ENCODE peak calls at places on chromosomes 4 and X, in seven cellular contexts. V is endothelial cell of umbilical vein, C is ovary, O is uterus, Y is A549, X is IMR-90, T is breast epithelium. R is an unnamed sample.

GRCh38 chr4:56654238-56654632 is 26.9 kb downstream of the HOPX start:
- DNase-seq in V (no peak), C (no peak), O (peak; percentile 53), Y (no peak), X (no peak), T (no peak), R (no peak)

GRCh38 chr4:74205559-74205958 is 47.6 kb downstream of the MTHFD2L start:
- DNase-seq in V (no peak), C (no peak), O (no peak), Y (no peak), X (no peak), T (no peak), R (no peak)

GRCh38 chr4:47510506-47511143 is 25.6 kb downstream of the ATP10D start:
- DNase-seq in V (peak; percentile 68), C (no peak), O (no peak), Y (no peak), X (peak; percentile 43), T (no peak), R (no peak)

GRCh38 chrX:123859409-123859827 is 435 bp upstream of the XIAP start:
- DNase-seq in V (no peak), C (peak; percentile 79), O (no peak), Y (no peak), X (no peak), T (no peak), R (no peak)

GRCh38 chrX:10467793-10468192 is 152.6 kb downstream of the MID1 start:
- DNase-seq in V (no peak), C (no peak), O (no peak), Y (no peak), X (peak; percentile 54), T (no peak), R (no peak)

GRCh38 chrX:20060961-20061868 is 55.5 kb downstream of the MAP7D2 start:
- DNase-seq in V (no peak), C (no peak), O (no peak), Y (no peak), X (no peak), T (no peak), R (no peak)

GRCh38 chrX:22366166-22366702 is 93.5 kb downstream of the CBLL2 start:
- DNase-seq in V (no peak), C (no peak), O (no peak), Y (no peak), X (peak; percentile 27), T (no peak), R (no peak)

GRCh38 chr4:26412381-26413372 is 77.6 kb downstream of the CCKAR start:
- DNase-seq in V (no peak), C (peak; percentile 64), O (peak; percentile 44), Y (no peak), X (no peak), T (no peak), R (no peak)

GRCh38 chrX:78123190-78123589 is 16.3 kb downstream of the TAF9B start:
- DNase-seq in V (no peak), C (no peak), O (no peak), Y (no peak), X (peak; percentile 63), T (no peak), R (no peak)

GRCh38 chr4:121143126-121143525 is 21.0 kb downstream of the TNIP3 start:
- DNase-seq in V (no peak), C (no peak), O (no peak), Y (no peak), X (peak; percentile 11), T (no peak), R (no peak)

GRCh38 chr4:139243448-139244365 is 36.3 kb downstream of the MGARP start:
- DNase-seq in V (peak; percentile 72), C (peak; percentile 33), O (no peak), Y (peak; percentile 32), X (peak; percentile 99), T (no peak), R (no peak)

GRCh38 chrX:36908801-36909403 is 99.3 kb upstream of the FAM47C start:
- DNase-seq in V (peak; percentile 19), C (no peak), O (no peak), Y (peak; percentile 41), X (peak; percentile 29), T (no peak), R (no peak)

GRCh38 chr4:158008551-158009218 is 164.1 kb downstream of the GASK1B start:
- DNase-seq in V (peak; percentile 88), C (peak; percentile 68), O (peak; percentile 61), Y (no peak), X (peak; percentile 63), T (no peak), R (no peak)

GRCh38 chr4:172143605-172144314 is 330.6 kb downstream of the GALNTL6 start:
- DNase-seq in V (peak; percentile 6), C (no peak), O (no peak), Y (no peak), X (no peak), T (no peak), R (no peak)

GRCh38 chr4:56689661-56690060 is 8.6 kb upstream of the HOPX start:
- DNase-seq in V (peak; percentile 40), C (no peak), O (no peak), Y (no peak), X (no peak), T (no peak), R (no peak)

GRCh38 chr4:56055027-56055976 is 106.6 kb downstream of the CEP135 start:
- DNase-seq in V (no peak), C (no peak), O (no peak), Y (no peak), X (no peak), T (no peak), R (no peak)

GRCh38 chr4:36006226-36006625 is 238.1 kb downstream of the ARAP2 start:
- DNase-seq in V (no peak), C (no peak), O (no peak), Y (peak; percentile 0), X (peak; percentile 46), T (no peak), R (no peak)

GRCh38 chr4:473575-474457 is 25.1 kb downstream of the ZNF721 start:
- DNase-seq in V (peak; percentile 100), C (peak; percentile 95), O (peak; percentile 93), Y (peak; percentile 98), X (peak; percentile 99), T (peak; percentile 98), R (peak; percentile 95)
- TF ChIP-seq POLR2A in V (peak; percentile 90), C (peak; percentile 48), O (peak; percentile 58), Y (peak; percentile 70), X (peak; percentile 90), T (peak; percentile 50), R (peak; percentile 74)

GRCh38 chr4:124152130-124152529 is 560.4 kb downstream of the ANKRD50 start:
- DNase-seq in V (no peak), C (no peak), O (no peak), Y (no peak), X (no peak), T (no peak), R (no peak)
- TF ChIP-seq POLR2A in V (no peak), C (no peak), O (no peak), Y (no peak), X (no peak), T (no peak), R (no peak)

GRCh38 chr4:2412885-2413716 is 5.3 kb downstream of the ZFYVE28 start:
- DNase-seq in V (peak; percentile 96), C (peak; percentile 48), O (peak; percentile 63), Y (peak; percentile 91), X (peak; percentile 85), T (peak; percentile 71), R (peak; percentile 82)
- TF ChIP-seq POLR2A in V (no peak), C (no peak), O (no peak), Y (peak; percentile 40), X (no peak), T (no peak), R (no peak)

DNA sequence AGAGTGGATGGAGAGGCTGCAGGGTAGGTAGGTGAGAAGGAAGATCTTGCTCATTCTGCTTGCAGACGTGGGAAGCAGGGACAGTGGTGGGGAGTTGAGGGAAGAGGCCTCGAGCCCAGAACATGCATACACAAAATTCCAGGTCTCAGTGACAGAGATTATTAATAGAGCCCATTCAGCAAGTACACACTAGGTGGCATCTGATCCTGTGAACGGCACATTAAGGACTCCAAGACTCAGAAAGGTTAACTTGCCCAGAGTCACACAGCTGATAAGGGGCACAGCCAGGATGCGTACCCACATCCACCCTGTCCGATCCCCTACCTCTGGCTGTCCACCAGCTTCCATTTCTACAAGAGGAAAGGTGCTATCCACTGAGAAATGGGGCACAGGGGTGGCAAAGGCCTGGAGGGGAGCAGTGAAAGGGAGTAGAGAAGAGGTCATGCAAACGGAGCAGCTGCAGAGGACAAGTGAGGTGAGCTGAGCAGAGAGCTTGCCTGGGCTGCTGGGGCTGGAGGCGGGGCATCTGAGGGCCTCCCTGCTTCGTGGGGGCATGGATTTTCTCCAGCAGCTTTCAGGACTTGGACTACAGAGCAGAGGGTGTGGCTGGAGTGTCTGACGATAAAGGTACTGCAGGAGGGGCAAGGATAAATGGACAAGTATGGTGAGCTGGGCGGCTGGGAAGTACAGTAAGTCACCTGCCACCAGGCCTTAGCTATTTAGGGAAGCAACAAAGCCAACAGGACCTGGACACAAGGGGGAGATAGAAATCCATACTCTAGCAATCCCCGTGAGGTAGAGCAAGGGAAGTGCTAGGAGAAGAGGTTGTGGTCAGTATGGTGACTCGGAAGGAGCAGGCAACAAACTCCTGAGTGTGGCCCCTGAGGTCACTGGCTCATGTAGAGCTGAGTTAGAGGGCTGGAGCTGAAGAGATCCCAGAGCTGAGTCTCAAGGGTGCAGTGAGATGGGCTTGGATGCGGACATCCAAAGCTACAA is 11.2 kb downstream of the IDS start:
- DNase-seq in V (no peak), C (no peak), O (no peak), Y (peak; percentile 23), X (no peak), T (no peak), R (no peak)
- TF ChIP-seq POLR2A in V (no peak), C (no peak), O (no peak), Y (no peak), X (no peak), T (no peak), R (no peak)

DNA sequence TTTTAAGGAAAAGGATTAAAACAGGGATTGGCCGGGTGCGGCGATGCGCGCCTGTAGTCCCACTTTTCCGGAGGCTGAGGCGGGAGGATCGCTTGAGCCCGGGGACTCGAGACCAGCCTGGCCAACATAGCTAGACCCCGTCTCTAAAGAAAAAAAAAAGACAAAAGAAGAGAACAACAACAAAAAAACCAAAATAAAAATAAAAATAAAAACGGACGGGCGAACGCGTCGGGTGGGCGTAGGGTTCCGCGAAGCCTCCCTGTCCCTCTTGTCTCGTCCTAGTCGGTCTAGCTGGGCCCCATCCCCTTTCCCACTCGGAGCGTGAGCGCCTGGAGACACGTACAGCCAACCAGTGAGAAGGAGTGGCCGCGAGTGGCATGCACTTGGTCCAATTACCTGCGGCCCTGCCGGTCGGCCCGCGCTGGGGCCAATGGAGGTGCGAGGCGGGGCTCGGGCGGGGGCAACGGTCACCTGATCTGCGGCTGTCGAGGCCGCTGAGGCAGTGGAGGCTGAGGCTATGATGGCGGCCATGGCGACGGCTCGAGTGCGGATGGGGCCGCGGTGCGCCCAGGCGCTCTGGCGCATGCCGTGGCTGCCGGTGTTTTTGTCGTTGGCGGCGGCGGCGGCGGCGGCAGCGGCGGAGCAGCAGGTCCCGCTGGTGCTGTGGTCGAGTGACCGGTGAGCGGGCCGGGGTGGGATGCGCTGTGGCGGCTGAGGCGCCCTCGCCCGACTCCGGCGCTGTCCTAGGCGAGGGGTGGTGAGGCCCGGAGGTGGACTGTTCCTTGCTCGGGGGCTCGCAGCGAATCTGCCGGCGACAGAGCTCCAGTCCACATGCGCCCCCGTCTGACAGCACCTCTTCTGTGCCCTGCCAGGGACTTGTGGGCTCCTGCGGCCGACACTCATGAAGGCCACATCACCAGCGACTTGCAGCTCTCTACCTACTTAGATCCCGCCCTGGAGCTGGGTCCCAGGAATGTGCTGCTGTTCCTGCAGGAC is at the start of gene ATP6AP1:
- DNase-seq in V (peak; percentile 93), C (peak; percentile 93), O (peak; percentile 91), Y (peak; percentile 97), X (peak; percentile 92), T (peak; percentile 91), R (peak; percentile 93)
- TF ChIP-seq POLR2A in V (peak; percentile 51), C (peak; percentile 44), O (peak; percentile 77), Y (peak; percentile 79), X (no peak), T (peak; percentile 33), R (peak; percentile 64)

R was measured in gastrocnemius medialis.